ENCODE peak calls at places on chromosomes 1 and 21, in four cellular contexts. P is GM12878, V is K562, L is HL-60. T is an unnamed sample.

GRCh38 chr1:31588751-31589515 is 12.6 kb downstream of the TINAGL1 start:
- DNase-seq in P (no peak), V (no peak), L (no peak), T (no peak)

GRCh38 chr1:7810395-7810794 is 26.3 kb downstream of the PER3 start:
- DNase-seq in P (no peak), V (peak), L (no peak), T (no peak)

GRCh38 chr1:96565546-96565945 is 156.0 kb upstream of the PTBP2 start:
- DNase-seq in P (no peak), V (no peak), L (peak), T (no peak)

GRCh38 chr21:46297311-46298082 is 11.4 kb downstream of the YBEY start:
- DNase-seq in P (no peak), V (no peak), L (no peak), T (no peak)

GRCh38 chr1:225458222-225458631 is 30.4 kb upstream of the LBR start:
- DNase-seq in P (no peak), V (no peak), L (peak), T (no peak)

GRCh38 chr1:51569284-51570062 is 47.4 kb upstream of the OSBPL9 start:
- DNase-seq in P (peak), V (peak), L (peak), T (no peak)

GRCh38 chr1:31755197-31755611 is 8.9 kb downstream of the ADGRB2 start:
- DNase-seq in P (no peak), V (no peak), L (no peak), T (no peak)

GRCh38 chr1:228150458-228151169 is 884 bp downstream of the GJC2 start:
- DNase-seq in P (no peak), V (peak), L (no peak), T (peak)

GRCh38 chr1:246727594-246727993 is 3.4 kb downstream of the SCCPDH start:
- DNase-seq in P (no peak), V (no peak), L (no peak), T (no peak)

GRCh38 chr1:112317140-112317539 is 78.9 kb upstream of the CTTNBP2NL start:
- DNase-seq in P (no peak), V (no peak), L (no peak), T (no peak)

GRCh38 chr1:192954705-192955265 is 104.4 kb downstream of the UCHL5 start:
- DNase-seq in P (no peak), V (no peak), L (peak), T (no peak)

GRCh38 chr21:45296638-45297037 is 8.9 kb upstream of the POFUT2 start:
- DNase-seq in P (no peak), V (no peak), L (no peak), T (no peak)

GRCh38 chr1:201503397-201504176 is 3.3 kb downstream of the CSRP1 start:
- DNase-seq in P (no peak), V (no peak), L (no peak), T (no peak)

GRCh38 chr21:42583992-42584641 is 69.3 kb upstream of the PDE9A start:
- DNase-seq in P (no peak), V (no peak), L (no peak), T (no peak)

GRCh38 chr1:47522890-47523811 is 85.3 kb downstream of the FOXD2 start:
- DNase-seq in P (no peak), V (no peak), L (no peak), T (no peak)

GRCh38 chr1:202656951-202657646 is 53.2 kb downstream of the SYT2 start:
- DNase-seq in P (no peak), V (peak), L (no peak), T (no peak)

GRCh38 chr1:228455715-228456114 is 31.5 kb upstream of the RNF187 start:
- DNase-seq in P (no peak), V (no peak), L (no peak), T (no peak)

GRCh38 chr1:151994956-151995355 is 1.3 kb upstream of the S100A10 start:
- DNase-seq in P (no peak), V (no peak), L (no peak), T (no peak)

GRCh38 chr1:231100393-231100792 is 60.3 kb upstream of the FAM89A start:
- DNase-seq in P (no peak), V (no peak), L (no peak), T (no peak)

GRCh38 chr1:179164494-179164893 is 65.0 kb downstream of the ABL2 start:
- DNase-seq in P (no peak), V (no peak), L (no peak), T (no peak)

GRCh38 chr1:203544485-203544884 is 50.5 kb downstream of the OPTC start:
- DNase-seq in P (no peak), V (no peak), L (no peak), T (no peak)

GRCh38 chr1:205358579-205358978 is 1.9 kb upstream of the KLHDC8A start:
- DNase-seq in P (no peak), V (no peak), L (no peak), T (no peak)

GRCh38 chr1:10251325-10252103 is 41.1 kb downstream of the KIF1B start:
- DNase-seq in P (no peak), V (no peak), L (no peak), T (no peak)

GRCh38 chr1:162676767-162677166 is 44.5 kb downstream of the DDR2 start:
- DNase-seq in P (no peak), V (no peak), L (no peak), T (no peak)

GRCh38 chr1:59814901-59815825 is at the start of gene HOOK1:
- DNase-seq in P (no peak), V (no peak), L (no peak), T (peak)

GRCh38 chr1:14442669-14443068 is 155.8 kb upstream of the KAZN start:
- DNase-seq in P (no peak), V (peak), L (no peak), T (no peak)

GRCh38 chr1:159849972-159850371 is 12.5 kb downstream of the VSIG8 start:
- DNase-seq in P (no peak), V (no peak), L (no peak), T (no peak)
- TF ChIP-seq SPI1 in P (no peak), V (no peak), L (no peak), T (no peak)

DNA sequence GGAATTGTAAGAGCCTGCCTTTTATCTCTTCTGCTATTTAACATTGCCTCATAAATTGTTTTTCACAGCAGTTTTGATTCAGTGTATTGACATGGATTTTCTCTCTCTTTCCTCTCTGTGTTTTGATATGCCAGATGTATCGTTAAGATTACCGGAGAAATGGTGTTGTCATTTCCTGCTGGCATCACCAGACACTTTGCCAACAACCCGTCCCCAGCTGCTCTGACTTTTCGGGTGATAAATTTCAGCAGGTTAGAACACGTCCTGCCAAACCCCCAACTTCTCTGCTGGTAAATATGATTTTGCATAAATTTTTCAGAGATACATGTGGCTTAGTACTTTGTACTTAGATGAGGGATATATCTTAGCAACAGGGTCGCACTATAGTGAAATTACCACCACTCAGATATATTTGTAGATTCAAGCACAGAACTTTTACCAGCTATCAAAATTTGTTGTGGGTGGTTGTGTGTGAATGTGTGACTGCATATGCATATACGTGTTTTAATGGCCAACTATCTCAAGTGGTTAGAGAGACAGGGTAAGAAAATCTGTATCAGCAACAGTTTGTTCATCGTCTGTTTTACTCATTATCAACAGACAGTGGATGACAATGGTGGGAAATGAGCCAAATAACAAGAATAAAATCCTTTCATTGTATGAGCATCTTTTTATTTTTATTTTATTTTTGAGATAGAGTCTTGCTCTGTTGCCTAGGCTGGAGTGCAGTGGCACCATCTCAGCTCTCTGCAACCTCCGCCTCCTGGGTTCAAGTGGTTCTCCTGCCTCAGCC is 22.9 kb upstream of the DYNLT5 start:
- DNase-seq in P (no peak), V (no peak), L (no peak), T (no peak)
- TF ChIP-seq SPI1 in P (no peak), V (no peak), L (no peak), T (no peak)

DNA sequence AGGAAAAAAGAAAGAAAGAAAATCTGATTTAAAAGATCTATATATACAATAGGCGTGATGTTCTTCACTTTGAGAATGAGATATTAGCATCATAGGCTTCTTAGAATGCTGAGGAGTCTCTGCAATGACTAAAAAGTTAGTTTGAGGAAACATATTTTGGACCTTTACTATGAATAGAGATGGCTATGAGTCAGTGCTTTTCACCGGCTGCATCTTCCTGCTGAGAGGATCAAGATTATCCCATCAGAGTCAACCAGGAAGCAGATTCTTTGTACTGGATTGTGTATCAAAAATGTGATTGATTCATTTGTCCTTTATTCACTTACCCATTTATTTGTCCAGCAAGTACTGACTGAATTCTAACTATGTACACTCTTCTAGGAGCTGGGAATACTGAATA is 144.2 kb downstream of the KCNK2 start:
- DNase-seq in P (no peak), V (no peak), L (no peak), T (no peak)
- TF ChIP-seq SPI1 in P (no peak), V (no peak), L (no peak), T (no peak)

DNA sequence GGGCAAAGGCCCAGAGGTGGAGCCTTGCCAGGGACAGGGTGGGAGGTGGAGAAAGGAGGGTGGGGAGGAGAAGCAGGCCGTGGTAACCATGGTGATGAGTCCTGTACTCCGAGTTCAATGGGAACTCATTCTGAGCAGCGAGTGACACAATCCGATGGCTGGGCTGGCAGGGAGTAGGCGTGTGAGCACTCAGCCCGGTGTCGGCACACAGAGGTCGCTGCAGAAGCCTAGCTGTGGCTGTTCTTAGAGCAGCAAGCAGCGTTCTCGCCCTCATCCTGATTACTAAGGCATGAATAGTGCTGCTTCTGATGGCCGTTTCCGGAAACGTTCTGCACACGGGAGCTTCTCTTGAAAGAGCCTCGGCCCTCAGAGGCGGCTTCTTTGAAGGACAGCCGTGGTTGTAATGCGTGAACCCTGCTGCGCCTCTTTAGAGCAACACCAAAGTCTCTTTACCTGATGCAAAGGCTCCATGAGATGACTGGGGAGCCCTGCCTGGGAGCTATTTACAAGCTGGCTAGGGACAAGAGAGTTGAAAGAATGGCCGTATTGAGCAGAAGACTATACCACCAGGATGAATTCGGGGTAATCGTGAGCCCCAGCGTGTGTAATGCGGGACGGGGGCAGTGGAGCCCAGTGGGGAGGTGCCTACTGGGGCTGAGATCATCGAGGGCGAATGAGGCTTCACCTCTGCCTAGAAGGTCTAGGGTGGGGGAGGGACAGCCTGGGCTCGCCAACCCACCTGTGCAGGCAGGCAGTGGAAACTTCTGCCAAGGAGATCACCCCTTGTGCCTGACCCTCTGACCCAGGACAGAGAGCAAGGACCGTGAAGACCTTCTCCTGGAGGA is 72.8 kb upstream of the PAX7 start:
- DNase-seq in P (no peak), V (no peak), L (no peak), T (no peak)
- TF ChIP-seq SPI1 in P (no peak), V (no peak), L (no peak), T (no peak)

DNA sequence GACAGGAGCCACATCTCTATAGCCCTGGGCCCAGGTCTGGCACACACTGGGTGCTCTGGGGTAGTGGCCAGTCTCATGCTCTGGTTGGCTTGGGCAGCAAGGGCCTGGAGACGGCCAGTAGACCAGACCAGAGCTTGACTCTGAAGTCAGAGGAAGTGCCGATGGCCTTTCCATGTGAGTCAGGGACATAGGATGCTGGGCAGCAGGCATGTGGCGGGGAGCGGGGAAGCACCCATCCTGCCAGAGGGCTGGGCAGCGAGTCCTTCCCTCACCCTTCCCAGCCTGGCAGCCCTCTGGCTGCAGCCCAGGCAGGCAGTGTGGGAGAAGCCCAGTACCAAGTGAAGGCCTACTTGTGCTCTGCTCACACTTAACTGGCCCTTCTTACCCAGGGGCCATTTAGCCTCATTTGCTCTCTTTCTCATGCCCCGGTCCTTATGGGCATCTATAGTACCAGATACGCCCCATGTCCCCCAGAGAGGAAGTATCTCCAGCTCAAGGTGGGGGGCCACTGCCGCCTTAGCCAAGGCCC is 3.3 kb downstream of the GPR153 start:
- DNase-seq in P (no peak), V (no peak), L (no peak), T (no peak)
- TF ChIP-seq SPI1 in P (no peak), V (no peak), L (no peak), T (no peak)

GRCh38 chr1:6358144-6358624 is 35.4 kb downstream of the ACOT7 start:
- DNase-seq in P (no peak), V (no peak), L (peak), T (no peak)
- TF ChIP-seq SPI1 in P (no peak), V (no peak), L (no peak), T (no peak)

GRCh38 chr1:211912064-211912463 is 81.5 kb upstream of the LPGAT1 start:
- DNase-seq in P (no peak), V (no peak), L (no peak), T (no peak)

GRCh38 chr1:211909385-211909784 is 78.8 kb upstream of the LPGAT1 start:
- DNase-seq in P (no peak), V (no peak), L (no peak), T (no peak)

GRCh38 chr1:211910136-211910884 is 79.7 kb upstream of the LPGAT1 start:
- DNase-seq in P (no peak), V (no peak), L (no peak), T (no peak)

GRCh38 chr1:211912844-211913432 is 82.4 kb upstream of the LPGAT1 start:
- DNase-seq in P (no peak), V (no peak), L (no peak), T (no peak)

DNA sequence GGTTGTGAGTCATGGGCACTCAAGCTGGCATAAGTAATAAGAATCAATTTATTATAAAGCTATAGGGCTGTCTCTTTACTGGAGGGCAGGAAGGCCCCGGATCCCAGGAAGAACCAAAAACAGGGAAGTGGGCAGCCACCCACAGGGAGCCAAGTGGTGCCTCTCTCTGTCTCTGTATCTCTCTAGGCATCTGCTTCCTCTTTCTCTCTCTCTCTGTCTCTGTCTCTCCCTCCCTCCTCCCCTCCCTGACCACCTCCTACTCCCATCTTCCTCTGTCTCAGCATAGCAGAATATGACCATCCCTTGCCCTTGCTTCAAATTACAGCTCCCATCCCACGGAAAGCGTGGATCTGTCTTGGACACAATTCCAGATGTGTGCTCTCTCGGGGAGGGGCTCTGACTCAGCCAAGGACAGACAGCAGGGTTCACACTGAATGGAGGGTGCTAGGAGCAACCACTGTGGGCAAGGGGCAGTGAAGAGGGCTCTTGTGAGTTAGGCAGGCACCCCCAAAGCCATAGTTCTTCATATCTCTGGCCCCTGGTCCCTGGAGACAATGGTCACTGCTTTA is 80.4 kb upstream of the LPGAT1 start:
- DNase-seq in P (no peak), V (no peak), L (peak), T (no peak)
- TF ChIP-seq SPI1 in P (no peak), V (peak), L (peak), T (peak)

GRCh38 chr21:32131960-32132359 is 146.9 kb downstream of the MIS18A start:
- DNase-seq in P (no peak), V (peak), L (no peak), T (no peak)
- TF ChIP-seq SPI1 in P (no peak), V (no peak), L (no peak), T (no peak)